ENCODE peak calls at places on chromosome 2, in six cellular contexts. N is PC-3, I is GM23338, F is GM23248, H is mammary epithelial cell, S is HCT116. D is an unnamed sample.

GRCh38 chr2:67719351-67719750 is 322.2 kb downstream of the ETAA1 start:
- DNase-seq in N (no peak), S (no peak), I (no peak), F (peak), H (no peak), D (no peak)

GRCh38 chr2:100641115-100641415 is 78.3 kb downstream of the PDCL3 start:
- DNase-seq in F (no peak), H (no peak), I (no peak), S (no peak), N (no peak), D (no peak)

GRCh38 chr2:11697103-11697871 is 27.3 kb upstream of the NTSR2 start:
- DNase-seq in I (no peak), N (peak), F (peak), S (no peak), H (peak), D (peak)

GRCh38 chr2:38528008-38528442 is 74.7 kb downstream of the HNRNPLL start:
- DNase-seq in S (no peak), N (peak), F (peak), I (peak), H (peak), D (peak)

GRCh38 chr2:45786831-45787357 is 135.4 kb downstream of the PRKCE start:
- DNase-seq in H (peak), F (no peak), I (peak), N (no peak), S (no peak), D (no peak)

GRCh38 chr2:164943289-164943688 is 12.0 kb downstream of the SLC38A11 start:
- DNase-seq in N (no peak), H (no peak), F (no peak), I (no peak), S (no peak), D (no peak)

GRCh38 chr2:96245609-96246390 is 20.0 kb downstream of the TMEM127 start:
- DNase-seq in S (no peak), F (peak), H (no peak), N (no peak), I (no peak), D (no peak)

GRCh38 chr2:11746807-11747459 is 501 bp downstream of the LPIN1 start:
- DNase-seq in N (peak), F (peak), I (peak), S (no peak), H (peak), D (peak)

GRCh38 chr2:190532581-190532980 is 1.9 kb downstream of the NEMP2 start:
- DNase-seq in H (no peak), I (no peak), S (no peak), F (no peak), N (no peak), D (no peak)

GRCh38 chr2:239230318-239231052 is 170.3 kb downstream of the HDAC4 start:
- DNase-seq in F (no peak), N (no peak), I (no peak), S (no peak), H (no peak), D (no peak)

GRCh38 chr2:112048887-112049286 is 6.2 kb upstream of the TMEM87B start:
- DNase-seq in I (peak), N (peak), S (peak), F (peak), H (peak), D (peak)

GRCh38 chr2:26970928-26971627 is 641 bp downstream of the MAPRE3 start:
- DNase-seq in S (no peak), F (peak), I (peak), H (peak), N (no peak), D (peak)

GRCh38 chr2:16408331-16409005 is 257.2 kb downstream of the CYRIA start:
- DNase-seq in N (no peak), I (no peak), H (no peak), F (no peak), S (no peak), D (no peak)

GRCh38 chr2:10839813-10840212 is 27.2 kb upstream of the PDIA6 start:
- DNase-seq in F (peak), I (peak), S (no peak), N (peak), H (no peak), D (peak)

GRCh38 chr2:233113114-233113452 is 52.9 kb downstream of the INPP5D start:
- DNase-seq in N (no peak), I (no peak), S (no peak), H (no peak), F (no peak), D (no peak)

GRCh38 chr2:219362524-219363164 is 25.1 kb downstream of the DNPEP start:
- DNase-seq in S (no peak), I (no peak), N (peak), F (peak), H (peak), D (no peak)

GRCh38 chr2:178871536-178871935 is 64.3 kb upstream of the TTN start:
- DNase-seq in N (no peak), F (no peak), S (no peak), I (no peak), H (no peak), D (no peak)

GRCh38 chr2:220034356-220035121 is 407.1 kb downstream of the SLC4A3 start:
- DNase-seq in F (peak), H (peak), S (no peak), I (no peak), N (peak), D (no peak)

GRCh38 chr2:111898703-111899514 is 502 bp downstream of the MERTK start:
- DNase-seq in S (no peak), F (peak), I (peak), H (no peak), N (no peak), D (peak)

GRCh38 chr2:130837175-130837810 is 579 bp downstream of the ARHGEF4 start:
- DNase-seq in I (peak), H (no peak), N (no peak), F (no peak), S (no peak), D (peak)

GRCh38 chr2:16678964-16679363 is 13.3 kb upstream of the CYRIA start:
- DNase-seq in F (no peak), I (no peak), S (no peak), H (no peak), N (no peak), D (no peak)

GRCh38 chr2:71292159-71292558 is 39.4 kb upstream of the ZNF638 start:
- DNase-seq in S (no peak), H (no peak), N (no peak), I (no peak), F (no peak), D (no peak)
- TF ChIP-seq EZH2 in S (no peak), H (no peak), N (no peak), I (no peak), F (no peak), D (no peak)

GRCh38 chr2:127219716-127220090 is 396 bp downstream of the CYP27C1 start:
- DNase-seq in N (peak), H (no peak), S (no peak), F (peak), I (peak), D (peak)

GRCh38 chr2:127220807-127221527 is 868 bp upstream of the CYP27C1 start:
- DNase-seq in H (no peak), I (peak), N (no peak), S (no peak), F (no peak), D (peak)

GRCh38 chr2:127218843-127219715 is 1.0 kb downstream of the CYP27C1 start:
- DNase-seq in S (no peak), F (peak), I (peak), N (no peak), H (no peak), D (peak)

GRCh38 chr2:127217470-127218325 is 2.4 kb downstream of the CYP27C1 start:
- DNase-seq in S (peak), I (peak), N (peak), H (peak), F (peak), D (no peak)

DNA sequence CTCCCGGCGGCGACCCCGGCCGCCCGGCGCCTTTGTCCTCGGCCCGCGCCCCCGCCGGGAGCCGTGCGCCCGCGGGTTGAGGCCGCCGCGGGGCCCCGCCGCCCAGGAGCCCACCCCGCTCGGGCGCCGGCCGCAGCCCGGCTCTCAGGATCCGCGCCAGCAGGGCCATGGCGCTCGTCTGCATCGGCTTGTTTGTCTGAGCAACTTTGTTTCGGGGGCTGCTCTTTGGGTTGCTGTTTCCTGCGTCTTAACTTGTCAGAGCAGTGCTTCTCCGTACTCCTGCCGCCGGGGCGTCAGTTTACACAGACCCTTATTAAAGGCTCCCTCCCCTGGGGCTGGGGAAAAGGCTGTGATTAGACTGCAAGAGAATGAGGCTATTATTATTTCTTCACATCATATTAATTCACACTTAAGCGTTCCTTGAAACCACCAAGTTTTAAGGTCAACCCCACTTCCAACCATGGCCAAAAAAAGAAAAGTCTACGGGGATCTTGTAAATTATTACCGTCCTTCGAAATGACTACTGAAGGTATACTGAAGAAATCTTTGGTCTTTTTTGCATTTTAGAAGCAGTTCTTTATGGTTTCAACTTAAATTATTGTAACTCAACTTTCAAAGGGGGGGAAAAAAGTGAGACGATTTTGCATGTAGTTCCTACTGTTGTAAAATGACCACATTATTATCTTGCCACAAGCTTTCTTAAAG is at the start of gene CYP27C1:
- DNase-seq in H (no peak), S (no peak), N (no peak), I (peak), F (peak), D (peak)
- TF ChIP-seq EZH2 in H (no peak), S (no peak), N (no peak), I (no peak), F (peak), D (no peak)

GRCh38 chr2:170820647-170821630 is 4.3 kb downstream of the GAD1 start:
- DNase-seq in S (no peak), I (peak), N (no peak), F (no peak), H (no peak), D (no peak)
- TF ChIP-seq EZH2 in S (no peak), I (peak), N (no peak), F (no peak), H (peak), D (peak)

DNA sequence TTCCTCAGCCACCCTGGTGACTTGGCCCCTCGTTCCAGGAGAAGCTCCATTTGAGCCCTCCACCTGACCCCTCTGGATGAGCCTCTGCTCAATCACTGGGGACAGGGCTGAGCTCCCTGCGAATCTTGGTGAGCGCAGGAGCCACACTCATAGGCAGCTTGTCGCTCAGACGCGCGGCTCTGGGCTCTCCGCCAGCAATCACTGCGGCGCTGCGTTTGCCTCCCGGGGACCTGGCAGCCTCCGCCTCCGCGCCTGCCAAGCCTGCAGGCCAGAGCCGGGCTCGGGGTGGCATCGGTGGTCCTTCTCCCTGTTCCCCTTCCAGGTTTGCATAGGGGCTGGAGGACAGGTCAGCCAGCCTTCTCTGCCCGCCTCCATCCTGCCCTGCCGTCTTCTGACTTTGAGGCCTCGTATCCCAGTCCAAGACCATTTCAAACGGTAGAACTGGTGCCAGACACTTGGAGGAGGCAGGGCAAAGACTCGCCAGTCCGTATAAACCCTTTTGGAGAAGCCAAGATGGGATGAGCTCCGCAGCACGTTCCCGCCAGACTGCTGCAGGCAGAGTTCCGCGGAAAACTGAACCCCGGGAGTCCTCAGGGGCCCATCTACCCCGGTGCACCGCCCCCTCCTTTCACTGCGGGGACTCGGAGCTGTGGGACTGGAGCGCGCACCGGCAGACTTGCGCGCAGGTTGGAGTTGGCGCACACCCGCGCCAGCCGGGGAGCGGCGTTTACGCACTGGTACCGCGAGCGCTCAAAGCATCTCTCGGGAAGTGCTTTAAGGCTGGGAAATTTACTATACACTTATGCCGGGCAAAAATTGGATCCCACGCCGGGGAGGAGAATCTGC is 1.0 kb upstream of the TACR1 start:
- DNase-seq in I (peak), H (peak), F (peak), N (peak), S (no peak), D (peak)
- TF ChIP-seq EZH2 in I (peak), H (peak), F (no peak), N (peak), S (no peak), D (no peak)

GRCh38 chr2:227164745-227165350 is 424 bp downstream of the COL4A3 start:
- DNase-seq in S (no peak), H (no peak), N (peak), F (peak), I (peak), D (peak)

GRCh38 chr2:227161947-227162346 is 2.1 kb downstream of the COL4A4 start:
- DNase-seq in S (no peak), I (no peak), N (no peak), H (no peak), F (peak), D (no peak)

GRCh38 chr2:227163998-227164744 is at the start of the genes COL4A3 and COL4A4:
- DNase-seq in I (peak), F (peak), H (peak), N (peak), S (peak), D (peak)

GRCh38 chr2:227160164-227160563 is 3.8 kb downstream of the COL4A4 start:
- DNase-seq in F (no peak), S (no peak), I (no peak), H (no peak), N (no peak), D (no peak)

GRCh38 chr2:227163445-227163997 is 484 bp downstream of the COL4A4 start:
- DNase-seq in I (peak), N (no peak), H (peak), F (peak), S (no peak), D (peak)
- TF ChIP-seq EZH2 in I (no peak), N (no peak), H (no peak), F (no peak), S (no peak), D (no peak)

GRCh38 chr2:222296911-222297599 is 1.7 kb downstream of the PAX3 start:
- DNase-seq in I (peak), S (no peak), H (no peak), N (no peak), F (no peak), D (peak)

GRCh38 chr2:222298311-222299150 is at the start of gene PAX3:
- DNase-seq in S (no peak), N (no peak), I (peak), F (no peak), H (no peak), D (peak)

GRCh38 chr2:222297600-222297935 is 1.2 kb downstream of the PAX3 start:
- DNase-seq in F (no peak), I (peak), S (no peak), N (no peak), H (no peak), D (peak)

GRCh38 chr2:222296311-222296736 is 2.5 kb downstream of the PAX3 start:
- DNase-seq in I (no peak), H (no peak), S (no peak), N (no peak), F (no peak), D (no peak)

GRCh38 chr2:222298000-222298310 is 843 bp downstream of the PAX3 start:
- DNase-seq in N (no peak), H (no peak), F (no peak), S (no peak), I (no peak), D (no peak)
- TF ChIP-seq EZH2 in N (no peak), H (no peak), F (peak), S (no peak), I (peak), D (no peak)

GRCh38 chr2:203861197-203861596 is 6.4 kb upstream of the CTLA4 start:
- DNase-seq in N (no peak), F (no peak), H (no peak), S (no peak), I (no peak), D (no peak)
- TF ChIP-seq EZH2 in N (no peak), F (no peak), H (no peak), S (no peak), I (no peak), D (no peak)

GRCh38 chr2:74512744-74513604 is 1.3 kb upstream of the TLX2 start:
- DNase-seq in S (no peak), F (no peak), H (no peak), I (peak), N (no peak), D (peak)
- TF ChIP-seq EZH2 in S (no peak), F (no peak), H (no peak), I (peak), N (no peak), D (no peak)

GRCh38 chr2:24010477-24011277 is 792 bp downstream of the MFSD2B start:
- DNase-seq in S (no peak), N (no peak), I (peak), F (no peak), H (no peak), D (no peak)

GRCh38 chr2:24009367-24009679 is 562 bp upstream of the MFSD2B start:
- DNase-seq in H (no peak), F (no peak), I (no peak), S (no peak), N (no peak), D (no peak)

GRCh38 chr2:24008672-24009366 is 1.1 kb upstream of the MFSD2B start:
- DNase-seq in H (no peak), S (no peak), F (no peak), N (no peak), I (no peak), D (no peak)

GRCh38 chr2:24011278-24012104 is 1.6 kb downstream of the MFSD2B start:
- DNase-seq in I (no peak), N (no peak), S (no peak), F (no peak), H (no peak), D (no peak)

GRCh38 chr2:24009680-24010476 is at the start of gene MFSD2B:
- DNase-seq in H (no peak), I (peak), N (no peak), F (peak), S (no peak), D (peak)
- TF ChIP-seq EZH2 in H (no peak), I (no peak), N (no peak), F (no peak), S (no peak), D (peak)

GRCh38 chr2:85754313-85755095 is 713 bp downstream of the ATOH8 start:
- DNase-seq in F (peak), N (no peak), I (peak), S (no peak), H (peak), D (peak)

GRCh38 chr2:85753035-85753524 is 711 bp upstream of the ATOH8 start:
- DNase-seq in H (no peak), F (peak), I (peak), N (no peak), S (no peak), D (peak)

GRCh38 chr2:85751627-85752026 is 2.2 kb upstream of the ATOH8 start:
- DNase-seq in H (no peak), I (no peak), N (no peak), F (no peak), S (no peak), D (no peak)

GRCh38 chr2:85755122-85756027 is 1.6 kb downstream of the ATOH8 start:
- DNase-seq in S (no peak), F (peak), I (no peak), N (no peak), H (no peak), D (peak)

GRCh38 chr2:85753525-85754312 is at the start of gene ATOH8:
- DNase-seq in S (no peak), N (peak), H (peak), F (peak), I (peak), D (peak)
- TF ChIP-seq EZH2 in S (peak), N (peak), H (no peak), F (no peak), I (no peak), D (peak)